ENCODE peak calls at places on chromosomes 13 and 19, in five cellular contexts. One of them, this sample, is unnamed.

GRCh38 chr19:57058871-57059270 is 60.9 kb upstream of the USP29 start:
- DNase-seq in HCT116: no peak
- DNase-seq in WTC11: no peak
- DNase-seq in SK-N-SH: no peak
- DNase-seq in A549: no peak
- DNase-seq in this sample: no peak

GRCh38 chr19:46023311-46023779 is 492 bp upstream of the PGLYRP1 start:
- DNase-seq in HCT116: no peak
- DNase-seq in WTC11: no peak
- DNase-seq in SK-N-SH: no peak
- DNase-seq in A549: no peak
- DNase-seq in this sample: peak

GRCh38 chr19:6062274-6062673 is 48.0 kb downstream of the RFX2 start:
- DNase-seq in HCT116: no peak
- DNase-seq in WTC11: no peak
- DNase-seq in SK-N-SH: no peak
- DNase-seq in A549: no peak
- DNase-seq in this sample: peak

GRCh38 chr13:79782541-79783216 is 301.7 kb downstream of the NDFIP2 start:
- DNase-seq in HCT116: no peak
- DNase-seq in WTC11: peak
- DNase-seq in SK-N-SH: peak
- DNase-seq in A549: no peak
- DNase-seq in this sample: no peak

GRCh38 chr13:80523134-80523533 is 182.2 kb upstream of the SPRY2 start:
- DNase-seq in HCT116: no peak
- DNase-seq in WTC11: no peak
- DNase-seq in SK-N-SH: no peak
- DNase-seq in A549: no peak
- DNase-seq in this sample: no peak

GRCh38 chr13:86002921-86003488 is 203.8 kb upstream of the SLITRK6 start:
- DNase-seq in HCT116: no peak
- DNase-seq in WTC11: no peak
- DNase-seq in SK-N-SH: no peak
- DNase-seq in A549: no peak
- DNase-seq in this sample: no peak

GRCh38 chr13:48112896-48113525 is 18.1 kb upstream of the MED4 start:
- DNase-seq in HCT116: no peak
- DNase-seq in WTC11: no peak
- DNase-seq in SK-N-SH: no peak
- DNase-seq in A549: no peak
- DNase-seq in this sample: no peak

GRCh38 chr13:53075356-53076041 is 46.9 kb downstream of the OLFM4 start:
- DNase-seq in HCT116: no peak
- DNase-seq in WTC11: no peak
- DNase-seq in SK-N-SH: no peak
- DNase-seq in A549: no peak
- DNase-seq in this sample: no peak

GRCh38 chr13:110965038-110965754 is 50.3 kb upstream of the ANKRD10 start:
- DNase-seq in HCT116: peak
- DNase-seq in WTC11: no peak
- DNase-seq in SK-N-SH: no peak
- DNase-seq in A549: peak
- DNase-seq in this sample: peak

GRCh38 chr13:28494861-28495585 is at the start of gene FLT1:
- DNase-seq in HCT116: no peak
- DNase-seq in WTC11: peak
- DNase-seq in SK-N-SH: peak
- DNase-seq in A549: no peak
- DNase-seq in this sample: peak

GRCh38 chr13:102825921-102826706 is 19.7 kb upstream of the ERCC5 start:
- DNase-seq in HCT116: no peak
- DNase-seq in WTC11: no peak
- DNase-seq in SK-N-SH: no peak
- DNase-seq in A549: no peak
- DNase-seq in this sample: peak

GRCh38 chr13:31374682-31375081 is 174.9 kb downstream of the B3GLCT start:
- DNase-seq in HCT116: no peak
- DNase-seq in WTC11: no peak
- DNase-seq in SK-N-SH: no peak
- DNase-seq in A549: no peak
- DNase-seq in this sample: no peak

GRCh38 chr13:39600766-39601165 is 2.2 kb downstream of the LHFPL6 start:
- DNase-seq in HCT116: no peak
- DNase-seq in WTC11: peak
- DNase-seq in SK-N-SH: no peak
- DNase-seq in A549: no peak
- DNase-seq in this sample: no peak

GRCh38 chr19:35959040-35959967 is 23.1 kb downstream of the LRFN3 start:
- DNase-seq in HCT116: no peak
- DNase-seq in WTC11: peak
- DNase-seq in SK-N-SH: peak
- DNase-seq in A549: no peak
- DNase-seq in this sample: no peak

GRCh38 chr13:112968910-112969691 is at the start of gene MCF2L:
- DNase-seq in HCT116: no peak
- DNase-seq in WTC11: no peak
- DNase-seq in SK-N-SH: peak
- DNase-seq in A549: peak
- DNase-seq in this sample: no peak

GRCh38 chr13:79907527-79907926 is 426.6 kb downstream of the NDFIP2 start:
- DNase-seq in HCT116: no peak
- DNase-seq in WTC11: no peak
- DNase-seq in SK-N-SH: no peak
- DNase-seq in A549: no peak
- DNase-seq in this sample: no peak

GRCh38 chr19:49801966-49802661 is 11.0 kb downstream of the FUZ start:
- DNase-seq in HCT116: no peak
- DNase-seq in WTC11: peak
- DNase-seq in SK-N-SH: peak
- DNase-seq in A549: no peak
- DNase-seq in this sample: no peak

GRCh38 chr13:21526707-21527454 is 67.8 kb upstream of the ZDHHC20 start:
- DNase-seq in HCT116: no peak
- DNase-seq in WTC11: no peak
- DNase-seq in SK-N-SH: no peak
- DNase-seq in A549: no peak
- DNase-seq in this sample: no peak

GRCh38 chr19:24127601-24128000 is 40.6 kb downstream of the ZNF254 start:
- DNase-seq in HCT116: no peak
- DNase-seq in WTC11: no peak
- DNase-seq in SK-N-SH: no peak
- DNase-seq in A549: no peak
- DNase-seq in this sample: no peak

GRCh38 chr13:89465366-89465765 is 1794.2 kb downstream of the SLITRK5 start:
- DNase-seq in HCT116: peak
- DNase-seq in WTC11: no peak
- DNase-seq in SK-N-SH: no peak
- DNase-seq in A549: no peak
- DNase-seq in this sample: no peak

GRCh38 chr19:45115809-45116615 is 23.0 kb downstream of the PPP1R37 start:
- DNase-seq in HCT116: no peak
- DNase-seq in WTC11: no peak
- DNase-seq in SK-N-SH: no peak
- DNase-seq in A549: no peak
- DNase-seq in this sample: peak

GRCh38 chr19:4376245-4376990 is 23.9 kb downstream of the SH3GL1 start:
- DNase-seq in HCT116: no peak
- DNase-seq in WTC11: no peak
- DNase-seq in SK-N-SH: no peak
- DNase-seq in A549: no peak
- DNase-seq in this sample: no peak

GRCh38 chr13:98157188-98157587 is 14.3 kb downstream of the FARP1 start:
- DNase-seq in HCT116: no peak
- DNase-seq in WTC11: no peak
- DNase-seq in SK-N-SH: no peak
- DNase-seq in A549: no peak
- DNase-seq in this sample: no peak

GRCh38 chr13:46124531-46124966 is 19.7 kb upstream of the CPB2 start:
- DNase-seq in HCT116: no peak
- DNase-seq in WTC11: no peak
- DNase-seq in SK-N-SH: no peak
- DNase-seq in A549: no peak
- DNase-seq in this sample: peak

GRCh38 chr13:57935965-57936364 is 304.4 kb downstream of the PCDH17 start:
- DNase-seq in HCT116: no peak
- DNase-seq in WTC11: no peak
- DNase-seq in SK-N-SH: no peak
- DNase-seq in A549: no peak
- DNase-seq in this sample: no peak

GRCh38 chr19:57803594-57804325 is 11.0 kb downstream of the ZNF552 start:
- DNase-seq in HCT116: peak
- DNase-seq in WTC11: peak
- DNase-seq in SK-N-SH: peak
- DNase-seq in A549: no peak
- DNase-seq in this sample: no peak

GRCh38 chr13:94154362-94154761 is 325.1 kb downstream of the DCT start:
- DNase-seq in HCT116: no peak
- DNase-seq in WTC11: no peak
- DNase-seq in SK-N-SH: no peak
- DNase-seq in A549: no peak
- DNase-seq in this sample: no peak

GRCh38 chr13:113883314-113883811 is 19.5 kb upstream of the GAS6 start:
- DNase-seq in HCT116: no peak
- DNase-seq in WTC11: no peak
- DNase-seq in SK-N-SH: no peak
- DNase-seq in A549: no peak
- DNase-seq in this sample: no peak

GRCh38 chr13:40254394-40254793 is 412.0 kb downstream of the FOXO1 start:
- DNase-seq in HCT116: no peak
- DNase-seq in WTC11: no peak
- DNase-seq in SK-N-SH: no peak
- DNase-seq in A549: no peak
- DNase-seq in this sample: no peak

GRCh38 chr13:100898431-100898830 is 223.8 kb upstream of the TMTC4 start:
- DNase-seq in HCT116: no peak
- DNase-seq in WTC11: no peak
- DNase-seq in SK-N-SH: no peak
- DNase-seq in A549: no peak
- DNase-seq in this sample: no peak

GRCh38 chr19:35295792-35296462 is 4.0 kb downstream of the MAG start:
- DNase-seq in HCT116: no peak
- DNase-seq in WTC11: peak
- DNase-seq in SK-N-SH: no peak
- DNase-seq in A549: no peak
- DNase-seq in this sample: no peak

GRCh38 chr13:109569938-109570711 is 216.3 kb downstream of the IRS2 start:
- DNase-seq in HCT116: no peak
- DNase-seq in WTC11: no peak
- DNase-seq in SK-N-SH: no peak
- DNase-seq in A549: no peak
- DNase-seq in this sample: peak
- TF ChIP-seq MAX in HCT116: no peak
- TF ChIP-seq MAX in WTC11: no peak
- TF ChIP-seq MAX in SK-N-SH: no peak
- TF ChIP-seq MAX in A549: no peak
- TF ChIP-seq MAX in this sample: no peak

DNA sequence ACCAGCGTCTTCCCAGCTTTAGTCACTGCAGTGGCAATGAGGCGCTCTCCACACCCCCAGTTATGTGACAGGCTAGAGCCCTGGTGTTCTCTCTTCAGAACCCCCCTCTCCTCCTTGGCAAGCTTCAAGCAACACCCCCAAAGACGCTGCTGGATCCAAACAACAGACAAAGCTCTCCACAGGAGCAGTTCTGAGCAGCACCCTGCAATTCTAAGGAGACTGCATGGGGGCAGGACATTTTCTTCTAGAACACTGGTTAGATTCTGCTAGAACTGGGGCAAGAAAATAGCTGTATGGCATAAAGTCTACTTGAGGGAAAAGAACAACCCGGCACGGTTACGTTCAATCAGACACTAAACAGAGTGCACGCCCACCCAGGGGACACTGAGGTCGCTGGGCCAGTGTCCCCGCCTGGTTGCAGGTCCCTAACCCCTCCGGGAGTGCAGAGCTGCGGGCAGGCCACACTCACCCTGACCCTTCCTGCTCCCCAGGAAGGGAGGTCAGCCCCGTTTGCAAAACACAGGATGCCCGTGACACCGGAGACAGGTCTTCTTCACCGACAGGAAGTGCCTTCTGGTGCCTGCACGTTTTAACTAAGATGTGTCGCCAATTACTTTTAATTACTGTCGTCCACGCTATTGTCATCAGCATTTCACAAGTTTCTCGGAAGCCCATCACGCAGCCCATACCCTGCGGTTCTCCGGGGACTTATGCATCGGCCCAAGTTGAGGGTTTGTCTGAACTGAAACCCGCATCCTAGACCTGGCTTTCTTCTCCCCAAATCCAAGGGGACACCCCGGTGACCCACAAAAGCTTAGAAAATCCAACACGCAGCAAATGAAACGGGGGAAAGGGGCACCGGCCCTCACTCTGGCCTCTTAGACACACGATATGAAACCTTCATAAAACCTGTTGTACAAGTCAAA is 943 bp downstream of the GJB6 start:
- DNase-seq in HCT116: no peak
- DNase-seq in WTC11: peak
- DNase-seq in SK-N-SH: no peak
- DNase-seq in A549: no peak
- DNase-seq in this sample: peak
- TF ChIP-seq MAX in HCT116: no peak
- TF ChIP-seq MAX in WTC11: no peak
- TF ChIP-seq MAX in SK-N-SH: no peak
- TF ChIP-seq MAX in A549: no peak
- TF ChIP-seq MAX in this sample: peak

DNA sequence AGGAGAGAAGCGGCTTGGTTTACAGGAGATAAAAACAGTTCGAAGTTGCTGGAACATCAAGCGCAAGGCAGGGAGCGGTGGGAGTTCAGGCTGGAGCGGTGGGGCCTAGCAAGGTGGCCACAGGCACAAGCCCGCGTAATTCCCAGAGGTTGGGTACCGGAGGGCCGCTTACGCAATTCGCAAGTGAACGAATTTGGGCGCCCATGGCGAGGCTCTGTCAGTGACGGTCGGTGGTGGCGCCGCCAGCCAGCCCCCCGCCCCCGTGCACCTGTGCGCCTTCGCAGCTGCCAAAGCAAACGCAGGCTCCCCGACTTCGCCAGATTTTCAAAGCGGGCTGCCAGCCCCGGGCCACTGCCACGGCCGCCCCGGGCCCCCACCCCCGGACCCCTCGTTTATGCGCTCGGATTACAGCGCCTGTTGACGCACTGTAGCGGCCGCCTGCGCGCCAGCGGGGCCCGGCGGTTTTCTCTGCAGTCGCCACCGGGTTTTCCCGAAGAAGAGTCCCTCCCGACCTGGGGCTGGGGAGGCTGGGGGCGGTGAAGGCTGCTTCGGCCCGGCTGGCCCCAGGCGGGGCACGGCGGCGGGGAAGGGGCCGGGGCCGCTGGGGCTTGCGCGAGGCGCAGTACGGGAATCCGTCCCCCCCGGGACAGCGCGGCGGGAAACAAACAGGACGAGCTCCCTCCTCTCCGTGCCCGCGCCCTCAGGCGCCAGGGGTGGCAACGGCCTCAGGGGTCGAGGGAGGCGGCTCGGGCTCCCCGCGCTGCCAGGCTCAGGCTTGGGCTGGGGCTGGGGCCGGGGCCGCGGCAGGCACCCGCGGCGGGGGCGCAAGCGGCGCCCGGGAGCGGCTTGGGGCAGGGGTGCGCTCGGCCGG is 714 bp downstream of the N4BP2L1 start:
- DNase-seq in HCT116: no peak
- DNase-seq in WTC11: peak
- DNase-seq in SK-N-SH: peak
- DNase-seq in A549: peak
- DNase-seq in this sample: peak
- TF ChIP-seq MAX in HCT116: no peak
- TF ChIP-seq MAX in WTC11: peak
- TF ChIP-seq MAX in SK-N-SH: no peak
- TF ChIP-seq MAX in A549: no peak
- TF ChIP-seq MAX in this sample: no peak

GRCh38 chr19:7690779-7691258 is 10.2 kb downstream of the TRAPPC5 start:
- DNase-seq in HCT116: no peak
- DNase-seq in WTC11: no peak
- DNase-seq in SK-N-SH: no peak
- DNase-seq in A549: no peak
- DNase-seq in this sample: no peak
- TF ChIP-seq MAX in HCT116: no peak
- TF ChIP-seq MAX in WTC11: no peak
- TF ChIP-seq MAX in SK-N-SH: no peak
- TF ChIP-seq MAX in A549: no peak
- TF ChIP-seq MAX in this sample: no peak

This sample was measured in NB4.